ENCODE peak calls at places on chromosomes 16 and 17, in nine cellular contexts. V, Q, N, W, I, E, B, X and Z are unnamed samples.

GRCh38 chr17:31254654-31255053 is 42.4 kb downstream of the OMG start:
- DNase-seq in N (no peak), Q (no peak), I (no peak), E (no peak), W (no peak), X (no peak), V (no peak), B (no peak), Z (no peak)

GRCh38 chr16:85731179-85731578 is 19.7 kb downstream of the C16orf74 start:
- DNase-seq in W (no peak), E (no peak), I (no peak), V (no peak), X (no peak), B (no peak), Q (no peak), N (no peak), Z (no peak)

GRCh38 chr16:1524366-1524765 is 9.1 kb upstream of the TMEM204 start:
- DNase-seq in X (no peak), N (no peak), Q (no peak), W (no peak), E (no peak), I (no peak), V (no peak), B (no peak), Z (no peak)

GRCh38 chr16:66502020-66502913 is 47.7 kb downstream of the TK2 start:
- DNase-seq in W (no peak), I (no peak), N (no peak), E (no peak), Q (peak), V (no peak), B (no peak), X (peak), Z (no peak)

GRCh38 chr17:65020284-65020683 is 36.3 kb downstream of the GNA13 start:
- DNase-seq in V (no peak), W (no peak), N (no peak), E (no peak), Q (no peak), B (no peak), I (no peak), X (peak), Z (no peak)

GRCh38 chr17:32822996-32823395 is 53.9 kb downstream of the MYO1D start:
- DNase-seq in N (no peak), X (no peak), E (no peak), V (no peak), W (no peak), Q (no peak), B (no peak), I (no peak), Z (no peak)

GRCh38 chr17:79105937-79106336 is 31.3 kb downstream of the ENGASE start:
- DNase-seq in B (no peak), X (no peak), V (no peak), W (no peak), E (no peak), N (no peak), I (no peak), Q (no peak), Z (no peak)

GRCh38 chr17:17774009-17774881 is 62.5 kb downstream of the SREBF1 start:
- DNase-seq in W (no peak), B (no peak), Q (peak), E (no peak), X (no peak), N (no peak), V (peak), I (peak), Z (peak)

GRCh38 chr16:4631444-4631843 is 6.8 kb downstream of the MGRN1 start:
- DNase-seq in Q (no peak), X (no peak), E (no peak), I (no peak), W (no peak), B (no peak), N (no peak), V (no peak), Z (no peak)

GRCh38 chr17:37239690-37240344 is 136.0 kb upstream of the C17orf78 start:
- DNase-seq in V (no peak), X (peak), Q (no peak), B (peak), W (no peak), N (peak), I (no peak), E (no peak), Z (no peak)

GRCh38 chr17:37671813-37672544 is 28.7 kb upstream of the DDX52 start:
- DNase-seq in W (no peak), Q (no peak), N (no peak), B (no peak), V (no peak), I (no peak), E (no peak), X (no peak), Z (no peak)